ENCODE peak calls at places on chromosomes 1 and 21, in nine cellular contexts. W, C, V, M, P, G, J, N and R are unnamed samples.

GRCh38 chr1:55552636-55553035 is 337.5 kb upstream of the USP24 start:
- DNase-seq in W (no peak), C (no peak), V (no peak), M (no peak), P (no peak), G (no peak), J (no peak), N (no peak), R (no peak)

GRCh38 chr1:96882096-96882495 is 160.5 kb downstream of the PTBP2 start:
- DNase-seq in W (no peak), C (no peak), V (no peak), M (no peak), P (no peak), G (no peak), J (no peak), N (no peak), R (no peak)

GRCh38 chr1:118104956-118105355 is 80.1 kb downstream of the SPAG17 start:
- DNase-seq in W (no peak), C (no peak), V (no peak), M (no peak), P (no peak), G (no peak), J (no peak), N (no peak), R (no peak)

GRCh38 chr1:3761296-3762010 is 9.2 kb downstream of the CCDC27 start:
- DNase-seq in W (no peak), C (no peak), V (no peak), M (no peak), P (no peak), G (no peak), J (no peak), N (no peak), R (no peak)

GRCh38 chr1:220787069-220787614 is 429 bp downstream of the MTARC1 start:
- DNase-seq in W (no peak), C (peak; percentile 49), V (no peak), M (no peak), P (no peak), G (no peak), J (no peak), N (no peak), R (no peak)

GRCh38 chr1:214764502-214764901 is 161.5 kb downstream of the CENPF start:
- DNase-seq in W (no peak), C (no peak), V (no peak), M (no peak), P (no peak), G (no peak), J (no peak), N (no peak), R (no peak)

GRCh38 chr1:77513839-77514763 is 168.4 kb downstream of the ZZZ3 start:
- DNase-seq in W (no peak), C (no peak), V (no peak), M (no peak), P (peak; percentile 62), G (no peak), J (no peak), N (no peak), R (no peak)

GRCh38 chr1:13517193-13517812 is 3.5 kb upstream of the LRRC38 start:
- DNase-seq in W (no peak), C (peak; percentile 44), V (peak; percentile 40), M (no peak), P (no peak), G (no peak), J (no peak), N (no peak), R (no peak)

GRCh38 chr1:220990417-220991337 is 111.4 kb downstream of the HLX start:
- DNase-seq in W (peak; percentile 59), C (no peak), V (no peak), M (no peak), P (peak; percentile 54), G (peak; percentile 7), J (no peak), N (no peak), R (no peak)

GRCh38 chr1:41673355-41673754 is 188.9 kb upstream of the EDN2 start:
- DNase-seq in W (no peak), C (no peak), V (no peak), M (no peak), P (no peak), G (no peak), J (no peak), N (no peak), R (no peak)

GRCh38 chr1:160260436-160261382 is 1.6 kb downstream of the DCAF8 start:
- DNase-seq in W (peak; percentile 70), C (no peak), V (no peak), M (no peak), P (peak; percentile 57), G (peak; percentile 25), J (no peak), N (no peak), R (no peak)

GRCh38 chr1:162151900-162152829 is 82.7 kb downstream of the NOS1AP start:
- DNase-seq in W (no peak), C (no peak), V (no peak), M (peak; percentile 66), P (no peak), G (no peak), J (no peak), N (peak; percentile 71), R (no peak)

GRCh38 chr1:231172411-231172810 is 10.6 kb downstream of the TRIM67 start:
- DNase-seq in W (no peak), C (peak; percentile 57), V (no peak), M (no peak), P (no peak), G (no peak), J (no peak), N (no peak), R (no peak)

GRCh38 chr1:52139817-52140540 is 1.9 kb upstream of the ZFYVE9 start:
- DNase-seq in W (peak; percentile 71), C (no peak), V (no peak), M (no peak), P (peak; percentile 57), G (no peak), J (no peak), N (no peak), R (peak; percentile 74)

GRCh38 chr1:148374101-148374500 is 109.0 kb downstream of the PPIAL4G start:
- DNase-seq in W (no peak), C (no peak), V (no peak), M (no peak), P (no peak), G (no peak), J (no peak), N (no peak), R (no peak)

GRCh38 chr1:43327549-43328292 is 9.9 kb upstream of the MPL start:
- DNase-seq in W (no peak), C (no peak), V (no peak), M (no peak), P (no peak), G (no peak), J (no peak), N (no peak), R (no peak)

GRCh38 chr1:81949421-81949820 is 148.7 kb downstream of the ADGRL2 start:
- DNase-seq in W (no peak), C (no peak), V (no peak), M (no peak), P (no peak), G (no peak), J (no peak), N (no peak), R (no peak)

GRCh38 chr1:58710190-58710589 is 10.3 kb upstream of the MYSM1 start:
- DNase-seq in W (no peak), C (no peak), V (no peak), M (no peak), P (no peak), G (no peak), J (no peak), N (no peak), R (no peak)

GRCh38 chr1:178684542-178685000 is 40.5 kb upstream of the RALGPS2 start:
- DNase-seq in W (peak; percentile 91), C (no peak), V (no peak), M (no peak), P (peak; percentile 43), G (peak; percentile 26), J (no peak), N (no peak), R (no peak)

GRCh38 chr1:61426254-61426653 is 298.7 kb downstream of the TM2D1 start:
- DNase-seq in W (no peak), C (no peak), V (no peak), M (no peak), P (no peak), G (no peak), J (no peak), N (no peak), R (no peak)

GRCh38 chr21:17461582-17461981 is 51.3 kb upstream of the CXADR start:
- DNase-seq in W (peak; percentile 34), C (no peak), V (no peak), M (no peak), P (no peak), G (no peak), J (no peak), N (no peak), R (no peak)

GRCh38 chr21:34630536-34631143 is 15.7 kb upstream of the RCAN1 start:
- DNase-seq in W (peak; percentile 32), C (no peak), V (peak; percentile 19), M (no peak), P (peak; percentile 62), G (peak; percentile 46), J (no peak), N (no peak), R (peak; percentile 52)

GRCh38 chr21:32412998-32413504 is 545 bp downstream of the EVA1C start:
- DNase-seq in W (no peak), C (peak; percentile 65), V (no peak), M (peak; percentile 58), P (no peak), G (peak; percentile 33), J (peak; percentile 63), N (peak; percentile 69), R (no peak)

GRCh38 chr1:115727706-115728249 is 40.7 kb downstream of the CASQ2 start:
- DNase-seq in W (peak; percentile 91), C (peak; percentile 69), V (no peak), M (peak; percentile 65), P (peak; percentile 14), G (no peak), J (peak; percentile 83), N (peak; percentile 83), R (peak; percentile 88)

GRCh38 chr1:95118019-95118499 is 904 bp downstream of the TLCD4 start:
- DNase-seq in W (no peak), C (peak; percentile 63), V (peak; percentile 18), M (no peak), P (no peak), G (no peak), J (no peak), N (no peak), R (no peak)